ENCODE peak calls at places on chromosomes 11 and 22, in eight cellular contexts. K is stimulated activated CD4-positive, alpha-beta T cell treated with anti-CD3 and anti-CD28 coated beads, Interleukin-12 subunit alpha, Interleukin-12 subunit beta, amount 100 ng/mL, for 48 hours; A is brain microvascular endothelial cell; Q is GM04504; W is uterus; G is activated T-cell treated with anti-CD3 and anti-CD28 coated beads for 1 hour; Z is AG09309; V is lung. X is an unnamed sample.

GRCh38 chr11:36326524-36327419 is 30.7 kb downstream of the PRR5L start:
- DNase-seq in K (no peak), A (no peak), Q (no peak), W (no peak), G (no peak), Z (no peak), V (no peak), X (no peak)

GRCh38 chr11:19441752-19442553 is 201.2 kb upstream of the E2F8 start:
- DNase-seq in K (peak), A (peak), Q (peak), W (no peak), G (no peak), Z (peak), V (peak), X (peak)

GRCh38 chr22:44271010-44271500 is 41.7 kb downstream of the SHISAL1 start:
- DNase-seq in K (no peak), A (no peak), Q (no peak), W (no peak), G (no peak), Z (no peak), V (no peak), X (no peak)

GRCh38 chr11:116650052-116650451 is 122.7 kb downstream of the BUD13 start:
- DNase-seq in K (no peak), A (no peak), Q (no peak), W (no peak), G (no peak), Z (no peak), V (no peak), X (no peak)

GRCh38 chr22:21102659-21103267 is 57.0 kb downstream of the LRRC74B start:
- DNase-seq in K (peak), A (peak), Q (no peak), W (peak), G (peak), Z (no peak), V (peak), X (peak)

GRCh38 chr22:44622147-44622427 is 79.9 kb upstream of the PRR5 start:
- DNase-seq in K (no peak), A (no peak), Q (no peak), W (no peak), G (no peak), Z (no peak), V (no peak), X (no peak)

GRCh38 chr11:19553683-19554333 is 158.8 kb upstream of the NAV2 start:
- DNase-seq in K (peak), A (peak), Q (peak), W (peak), G (peak), Z (peak), V (peak), X (peak)

GRCh38 chr11:65112226-65112550 is 516 bp downstream of the TM7SF2 start:
- DNase-seq in K (no peak), A (no peak), Q (no peak), W (no peak), G (no peak), Z (no peak), V (no peak), X (no peak)

GRCh38 chr11:10899542-10899830 is 41.6 kb upstream of the ZBED5 start:
- DNase-seq in K (peak), A (no peak), Q (no peak), W (peak), G (no peak), Z (no peak), V (peak), X (no peak)

GRCh38 chr11:71214553-71215371 is 37.6 kb downstream of the SHANK2 start:
- DNase-seq in K (no peak), A (no peak), Q (no peak), W (no peak), G (no peak), Z (no peak), V (no peak), X (no peak)

GRCh38 chr11:18088974-18089373 is 16.9 kb downstream of the SAAL1 start:
- DNase-seq in K (no peak), A (no peak), Q (no peak), W (no peak), G (no peak), Z (no peak), V (no peak), X (no peak)

GRCh38 chr11:16610213-16610737 is 128.2 kb upstream of the C11orf58 start:
- DNase-seq in K (no peak), A (no peak), Q (no peak), W (no peak), G (no peak), Z (no peak), V (no peak), X (no peak)

GRCh38 chr11:1070594-1071462 is 3.8 kb upstream of the MUC2 start:
- DNase-seq in K (no peak), A (no peak), Q (no peak), W (no peak), G (no peak), Z (no peak), V (no peak), X (no peak)

GRCh38 chr11:65581928-65582327 is 6.1 kb downstream of the EHBP1L1 start:
- DNase-seq in K (no peak), A (no peak), Q (no peak), W (no peak), G (no peak), Z (no peak), V (no peak), X (no peak)

GRCh38 chr22:20989323-20990138 is 7.4 kb downstream of the LZTR1 start:
- DNase-seq in K (no peak), A (no peak), Q (no peak), W (no peak), G (no peak), Z (no peak), V (no peak), X (no peak)

GRCh38 chr22:24937114-24937513 is 9.4 kb downstream of the LHFPL7 start:
- DNase-seq in K (no peak), A (peak), Q (no peak), W (no peak), G (no peak), Z (no peak), V (no peak), X (no peak)

GRCh38 chr22:20777420-20778177 is 3.7 kb downstream of the SERPIND1 start:
- DNase-seq in K (no peak), A (peak), Q (peak), W (peak), G (no peak), Z (peak), V (no peak), X (peak)

GRCh38 chr11:73295996-73296318 is 12.1 kb upstream of the ARHGEF17 start:
- DNase-seq in K (no peak), A (no peak), Q (no peak), W (no peak), G (no peak), Z (no peak), V (no peak), X (no peak)

GRCh38 chr11:118897721-118898310 is 14.1 kb downstream of the CXCR5 start:
- DNase-seq in K (no peak), A (no peak), Q (no peak), W (no peak), G (no peak), Z (no peak), V (no peak), X (no peak)

GRCh38 chr11:120532511-120533196 is 21.1 kb downstream of the GRIK4 start:
- DNase-seq in K (no peak), A (no peak), Q (peak), W (no peak), G (no peak), Z (peak), V (no peak), X (peak)

GRCh38 chr11:72848846-72849466 is 34.7 kb downstream of the ATG16L2 start:
- DNase-seq in K (peak), A (no peak), Q (no peak), W (no peak), G (no peak), Z (no peak), V (no peak), X (no peak)

GRCh38 chr11:48162197-48162886 is 54.3 kb upstream of the OR4B1 start:
- DNase-seq in K (no peak), A (no peak), Q (no peak), W (no peak), G (no peak), Z (no peak), V (no peak), X (no peak)

X was measured in stromal cell of bone marrow.